ENCODE peak calls at places on chromosomes 12 and 14, in four cellular contexts. N is AG04449, H is endothelial cell, P is neural crest cell. A is an unnamed sample.

GRCh38 chr14:39576726-39577125 is 144.5 kb upstream of the FBXO33 start:
- DNase-seq in N (no peak), H (no peak), P (no peak), A (no peak)

GRCh38 chr14:93994919-93995682 is 2.0 kb upstream of the CCDC197 start:
- DNase-seq in N (peak; percentile 55), H (no peak), P (no peak), A (no peak)

GRCh38 chr12:132450391-132451171 is 39.4 kb upstream of the FBRSL1 start:
- DNase-seq in N (no peak), H (no peak), P (no peak), A (no peak)

GRCh38 chr12:119071638-119072231 is 90.4 kb downstream of the SRRM4 start:
- DNase-seq in N (no peak), H (no peak), P (no peak), A (no peak)

GRCh38 chr12:113154351-113154973 is 4.9 kb downstream of the CFAP73 start:
- DNase-seq in N (no peak), H (peak; percentile 53), P (no peak), A (no peak)

GRCh38 chr14:68042591-68043210 is 223.1 kb downstream of the RAD51B start:
- DNase-seq in N (no peak), H (no peak), P (no peak), A (no peak)

GRCh38 chr12:100688451-100688864 is 106.1 kb upstream of the ANO4 start:
- DNase-seq in N (no peak), H (no peak), P (no peak), A (no peak)

GRCh38 chr14:104794099-104794498 is 1.4 kb downstream of the AKT1 start:
- DNase-seq in N (no peak), H (no peak), P (no peak), A (no peak)

DNA sequence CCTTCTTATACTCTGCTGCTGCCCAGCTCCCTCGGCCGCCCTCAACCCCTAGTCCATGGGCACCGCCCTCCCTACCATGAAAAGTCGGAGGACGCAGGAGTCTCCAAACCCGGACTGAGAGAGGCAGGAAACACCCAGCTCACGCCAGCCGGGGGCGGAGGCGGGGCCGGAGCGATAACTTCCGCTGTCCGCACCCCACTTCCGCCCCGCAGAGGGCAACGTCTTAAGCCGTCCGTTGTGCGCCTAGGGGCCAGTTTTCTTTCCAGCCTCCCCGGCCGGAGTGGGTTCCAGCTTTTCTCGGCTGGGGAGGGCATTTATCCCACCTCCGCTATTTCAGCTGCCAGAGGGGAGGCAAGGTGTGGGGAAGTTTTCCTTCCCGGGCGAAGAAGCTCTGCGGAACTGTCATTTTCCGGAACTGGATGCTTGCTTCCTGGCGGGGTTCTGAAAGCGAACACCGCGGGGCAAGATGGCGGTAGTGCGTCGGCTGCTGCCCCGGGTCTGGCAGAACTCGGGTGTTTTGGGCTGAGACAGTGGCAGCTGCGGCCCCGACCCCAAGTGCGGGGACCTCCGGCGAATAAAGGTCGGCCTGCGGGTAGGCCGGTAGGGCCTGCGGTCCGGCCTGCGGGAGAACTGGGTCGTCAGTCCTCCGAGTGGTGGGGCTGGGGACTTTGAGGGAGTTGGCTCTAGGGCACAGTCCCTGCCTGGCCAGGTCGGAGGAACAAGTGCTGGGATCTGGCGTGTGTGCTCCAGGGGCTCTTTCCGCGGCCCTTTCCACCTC is at the start of the genes KCTD10 and UBE3B:
- DNase-seq in N (no peak), H (peak; percentile 90), P (peak; percentile 84), A (peak; percentile 84)
- TF ChIP-seq CTCF in N (no peak), H (no peak), P (no peak), A (no peak)

GRCh38 chr12:98574110-98574509 is 19.4 kb upstream of the SLC25A3 start:
- DNase-seq in N (no peak), H (no peak), P (no peak), A (no peak)

GRCh38 chr12:98575013-98575412 is 18.5 kb upstream of the SLC25A3 start:
- DNase-seq in N (no peak), H (no peak), P (no peak), A (no peak)

GRCh38 chr12:98572010-98572409 is 21.5 kb upstream of the SLC25A3 start:
- DNase-seq in N (no peak), H (no peak), P (no peak), A (no peak)
- TF ChIP-seq CTCF in N (peak; percentile 10), H (peak; percentile 21), P (peak; percentile 50), A (peak; percentile 8)

GRCh38 chr14:37726708-37727107 is 131.3 kb downstream of the TTC6 start:
- DNase-seq in N (no peak), H (no peak), P (no peak), A (no peak)

GRCh38 chr14:37720131-37720530 is 124.7 kb downstream of the TTC6 start:
- DNase-seq in N (no peak), H (no peak), P (no peak), A (no peak)

GRCh38 chr14:37721976-37722659 is 126.7 kb downstream of the TTC6 start:
- DNase-seq in N (no peak), H (no peak), P (no peak), A (no peak)
- TF ChIP-seq CTCF in N (no peak), H (no peak), P (no peak), A (no peak)

GRCh38 chr12:1531654-1532366 is 62.6 kb downstream of the FBXL14 start:
- DNase-seq in N (no peak), H (no peak), P (no peak), A (no peak)

GRCh38 chr12:1532796-1533195 is 61.6 kb downstream of the FBXL14 start:
- DNase-seq in N (no peak), H (no peak), P (no peak), A (no peak)

GRCh38 chr12:1533602-1534304 is 60.6 kb downstream of the FBXL14 start:
- DNase-seq in N (no peak), H (no peak), P (no peak), A (no peak)

GRCh38 chr12:1532367-1532752 is 62.0 kb downstream of the FBXL14 start:
- DNase-seq in N (no peak), H (no peak), P (no peak), A (no peak)

GRCh38 chr12:1533205-1533601 is 61.2 kb downstream of the FBXL14 start:
- DNase-seq in N (no peak), H (no peak), P (no peak), A (no peak)
- TF ChIP-seq CTCF in N (no peak), H (no peak), P (no peak), A (no peak)

GRCh38 chr12:26080911-26081310 is 43.9 kb downstream of the BHLHE41 start:
- DNase-seq in N (no peak), H (no peak), P (no peak), A (no peak)
- TF ChIP-seq CTCF in N (no peak), H (no peak), P (no peak), A (no peak)

GRCh38 chr12:70722584-70723343 is 85.5 kb upstream of the PTPRB start:
- DNase-seq in N (no peak), H (peak; percentile 22), P (no peak), A (no peak)

GRCh38 chr12:70721216-70721615 is 84.0 kb upstream of the PTPRB start:
- DNase-seq in N (no peak), H (no peak), P (no peak), A (no peak)

GRCh38 chr12:70721958-70722357 is 84.7 kb upstream of the PTPRB start:
- DNase-seq in N (no peak), H (peak; percentile 36), P (no peak), A (no peak)

GRCh38 chr12:70719672-70720420 is 82.6 kb upstream of the PTPRB start:
- DNase-seq in N (peak; percentile 7), H (peak; percentile 74), P (peak; percentile 65), A (peak; percentile 4)

DNA sequence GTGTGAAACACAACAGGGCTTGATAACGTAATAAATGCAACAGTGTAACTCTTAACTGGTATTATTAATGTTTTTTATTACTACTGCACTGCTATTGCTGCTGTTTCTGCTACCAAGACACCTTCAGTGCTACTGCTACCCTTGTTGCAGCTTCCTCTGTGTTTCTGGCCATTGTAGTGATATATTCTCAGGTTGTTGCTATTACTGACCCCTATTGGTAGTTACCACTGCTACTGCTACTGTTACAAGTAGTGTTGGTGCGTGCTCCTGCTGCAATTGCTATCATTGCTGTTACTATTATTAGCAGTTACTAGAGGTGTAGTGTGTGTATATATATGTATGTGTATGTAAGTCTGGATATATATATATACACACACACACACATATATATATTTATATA is 87.2 kb upstream of the PTPRB start:
- DNase-seq in N (no peak), H (no peak), P (no peak), A (no peak)
- TF ChIP-seq CTCF in N (no peak), H (peak; percentile 42), P (peak; percentile 39), A (no peak)

A was measured in AG09319.